ENCODE peak calls at places on chromosome 17, in five cellular contexts. M is activated CD8-positive, alpha-beta T cell treated with anti-CD3 and anti-CD28 coated beads for 36 hours; E is Peyer's patch; A is GM12878; N is IMR-90. R is an unnamed sample.

GRCh38 chr17:78112508-78113471 is 15.8 kb downstream of the TMC6 start:
- DNase-seq in E (peak), N (peak), M (peak), A (no peak), R (peak)

GRCh38 chr17:79630821-79631639 is 20.2 kb upstream of the RBFOX3 start:
- DNase-seq in E (peak), N (no peak), M (no peak), A (no peak), R (peak)

GRCh38 chr17:58535431-58535830 is 21.0 kb upstream of the MTMR4 start:
- DNase-seq in A (no peak), N (peak), E (no peak), M (no peak), R (no peak)

GRCh38 chr17:36545093-36545464 is 360 bp downstream of the GGNBP2 start:
- DNase-seq in M (no peak), A (no peak), E (no peak), N (no peak), R (no peak)

GRCh38 chr17:35799942-35800341 is 4.5 kb upstream of the MMP28 start:
- DNase-seq in E (no peak), M (no peak), N (no peak), A (no peak), R (peak)

GRCh38 chr17:81090361-81091133 is 55.6 kb downstream of the BAIAP2 start:
- DNase-seq in M (peak), E (peak), N (no peak), A (no peak), R (peak)

GRCh38 chr17:34665803-34666763 is 86.7 kb downstream of the TMEM132E start:
- DNase-seq in M (no peak), E (no peak), A (no peak), N (no peak), R (no peak)

GRCh38 chr17:59754547-59754946 is 47.1 kb downstream of the VMP1 start:
- DNase-seq in E (no peak), M (peak), N (peak), A (no peak), R (no peak)

GRCh38 chr17:51769231-51769630 is 389.3 kb downstream of the CA10 start:
- DNase-seq in M (no peak), A (no peak), E (no peak), N (no peak), R (no peak)

GRCh38 chr17:76241205-76241539 is 879 bp upstream of the RNF157 start:
- DNase-seq in M (no peak), E (no peak), A (no peak), N (no peak), R (no peak)

GRCh38 chr17:5226940-5227878 is 7.5 kb downstream of the SCIMP start:
- DNase-seq in A (peak), N (no peak), M (peak), E (no peak), R (peak)

GRCh38 chr17:33200116-33200515 is 93.0 kb downstream of the ASIC2 start:
- DNase-seq in M (no peak), N (peak), E (no peak), A (no peak), R (no peak)

GRCh38 chr17:17315142-17315821 is 12.1 kb downstream of the NT5M start:
- DNase-seq in A (no peak), E (no peak), M (no peak), N (no peak), R (peak)

GRCh38 chr17:38705803-38706624 is 941 bp downstream of the MLLT6 start:
- DNase-seq in M (peak), E (peak), N (no peak), A (no peak), R (peak)

GRCh38 chr17:57493171-57493570 is 236.8 kb downstream of the MSI2 start:
- DNase-seq in M (no peak), N (no peak), A (no peak), E (no peak), R (no peak)

GRCh38 chr17:80196652-80197051 is 23.5 kb downstream of the SGSH start:
- DNase-seq in N (no peak), A (no peak), M (no peak), E (no peak), R (no peak)

GRCh38 chr17:37745801-37746426 is 1.1 kb upstream of the HNF1B start:
- DNase-seq in A (no peak), E (peak), N (no peak), M (no peak), R (no peak)

GRCh38 chr17:16255481-16255901 is 38.5 kb downstream of the PIGL start:
- DNase-seq in A (no peak), E (peak), M (no peak), N (peak), R (peak)

GRCh38 chr17:2101448-2102257 is 46.8 kb downstream of the HIC1 start:
- DNase-seq in N (no peak), A (no peak), M (peak), E (peak), R (peak)

GRCh38 chr17:63082273-63082861 is 116.3 kb downstream of the TANC2 start:
- DNase-seq in M (no peak), N (peak), E (no peak), A (no peak), R (no peak)

GRCh38 chr17:57626520-57627210 is 118.4 kb downstream of the CCDC182 start:
- DNase-seq in A (no peak), M (no peak), N (no peak), E (no peak), R (no peak)

GRCh38 chr17:67033613-67034012 is 10.7 kb upstream of the CACNG1 start:
- DNase-seq in A (no peak), M (no peak), N (no peak), E (no peak), R (peak)

GRCh38 chr17:57595942-57596695 is 149.0 kb downstream of the CCDC182 start:
- DNase-seq in N (no peak), M (no peak), E (no peak), A (no peak), R (no peak)

GRCh38 chr17:82402865-82403264 is 15.3 kb upstream of the HEXD start:
- DNase-seq in A (peak), E (no peak), M (no peak), N (no peak), R (no peak)

GRCh38 chr17:72267601-72268000 is 146.8 kb downstream of the SOX9 start:
- DNase-seq in M (no peak), E (no peak), N (no peak), A (no peak), R (no peak)

GRCh38 chr17:35496470-35497290 is 40.8 kb downstream of the SLFN12L start:
- DNase-seq in E (no peak), A (no peak), M (no peak), N (no peak), R (no peak)

GRCh38 chr17:75571197-75571884 is 16.3 kb upstream of the MYO15B start:
- DNase-seq in M (peak), N (peak), A (peak), E (no peak), R (peak)

GRCh38 chr17:348692-349425 is 3.7 kb downstream of the RPH3AL start:
- DNase-seq in A (no peak), N (no peak), M (no peak), E (peak), R (peak)

GRCh38 chr17:3502466-3502865 is 26.7 kb downstream of the ASPA start:
- DNase-seq in E (no peak), A (no peak), N (no peak), M (no peak), R (no peak)

GRCh38 chr17:7997186-7997585 is 5.2 kb upstream of the GUCY2D start:
- DNase-seq in M (peak), A (no peak), E (no peak), N (peak), R (no peak)

GRCh38 chr17:80647746-80648145 is 103.1 kb downstream of the RPTOR start:
- DNase-seq in N (peak), E (no peak), M (peak), A (no peak), R (no peak)

GRCh38 chr17:32253117-32253611 is 12.5 kb upstream of the RHBDL3 start:
- DNase-seq in N (peak), M (peak), E (peak), A (no peak), R (peak)

GRCh38 chr17:81385320-81386111 is 9.7 kb upstream of the BAHCC1 start:
- DNase-seq in M (no peak), A (no peak), E (no peak), N (no peak), R (no peak)

GRCh38 chr17:64537488-64537887 is 30.7 kb downstream of the CEP95 start:
- DNase-seq in A (no peak), M (no peak), E (no peak), N (no peak), R (no peak)
- TF ChIP-seq CTCF in A (no peak), M (no peak), E (no peak), N (no peak), R (no peak)

GRCh38 chr17:42775534-42776098 is 2.4 kb downstream of the VPS25 start:
- DNase-seq in A (no peak), E (no peak), N (peak), M (no peak), R (no peak)
- TF ChIP-seq CTCF in A (peak), E (no peak), N (no peak), M (no peak), R (no peak)

DNA sequence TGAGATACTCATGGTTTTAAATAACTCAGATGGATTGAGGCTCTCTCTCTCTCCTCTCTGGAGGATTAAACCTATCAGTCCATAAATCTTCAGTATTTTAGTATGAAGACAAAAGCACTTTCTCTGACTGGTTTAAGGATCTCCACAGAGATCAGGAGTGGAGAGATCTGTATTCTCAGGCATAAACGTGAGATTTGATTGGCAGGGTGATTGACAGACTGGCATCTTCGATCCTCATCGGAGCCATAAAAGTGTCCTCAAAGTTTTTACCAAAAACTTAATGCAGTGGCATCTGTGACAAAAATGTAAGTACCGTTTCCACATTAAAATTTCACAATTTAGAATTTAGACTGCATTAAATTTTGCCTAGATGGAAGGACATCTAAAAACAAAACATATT is 870.1 kb downstream of the KCNJ2 start:
- DNase-seq in M (no peak), A (no peak), E (no peak), N (no peak), R (no peak)
- TF ChIP-seq CTCF in M (no peak), A (no peak), E (no peak), N (no peak), R (no peak)

GRCh38 chr17:9571201-9571600 is 4.4 kb downstream of the STX8 start:
- DNase-seq in M (no peak), N (no peak), E (no peak), A (no peak), R (no peak)

GRCh38 chr17:9576521-9577401 is at the start of gene CFAP52:
- DNase-seq in M (peak), N (peak), A (peak), E (peak), R (peak)

GRCh38 chr17:9577402-9577709 is 914 bp downstream of the CFAP52 start:
- DNase-seq in A (no peak), E (no peak), N (no peak), M (no peak), R (no peak)

DNA sequence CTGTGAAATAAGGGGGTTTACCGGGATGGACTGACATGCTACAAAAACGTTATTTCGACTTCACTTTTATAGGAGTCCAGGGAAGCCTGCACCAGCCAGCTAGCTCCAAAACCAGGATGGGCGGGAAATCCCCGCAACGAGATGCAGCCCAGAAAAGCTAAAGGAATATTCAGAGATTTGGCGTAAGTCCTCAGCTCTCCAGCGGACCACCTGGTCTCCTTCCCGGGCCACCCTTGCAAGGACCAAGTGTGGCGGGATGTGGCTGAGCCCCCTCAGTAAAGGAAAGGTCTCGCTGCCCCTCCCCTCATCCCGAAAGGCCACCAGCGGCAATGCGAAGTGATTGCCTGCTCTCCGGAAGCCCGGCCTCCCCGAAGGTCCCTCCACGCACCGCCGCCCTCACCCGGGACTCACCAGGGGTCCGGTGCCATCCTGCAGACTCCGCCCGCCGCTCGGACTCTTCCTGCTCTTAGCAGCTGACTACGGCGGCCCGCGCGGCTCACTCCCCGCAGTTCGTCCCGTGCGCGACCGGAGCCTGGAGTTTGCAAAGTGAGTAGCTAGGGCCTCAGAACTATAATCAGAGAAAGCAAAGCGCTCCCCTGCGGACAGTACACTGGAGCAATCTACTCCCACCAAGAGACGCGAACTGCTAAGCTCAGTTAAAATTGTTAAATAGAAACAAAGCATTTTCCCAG is at the start of gene STX8:
- DNase-seq in A (peak), M (peak), N (peak), E (peak), R (peak)
- TF ChIP-seq CTCF in A (no peak), M (no peak), N (peak), E (peak), R (peak)

DNA sequence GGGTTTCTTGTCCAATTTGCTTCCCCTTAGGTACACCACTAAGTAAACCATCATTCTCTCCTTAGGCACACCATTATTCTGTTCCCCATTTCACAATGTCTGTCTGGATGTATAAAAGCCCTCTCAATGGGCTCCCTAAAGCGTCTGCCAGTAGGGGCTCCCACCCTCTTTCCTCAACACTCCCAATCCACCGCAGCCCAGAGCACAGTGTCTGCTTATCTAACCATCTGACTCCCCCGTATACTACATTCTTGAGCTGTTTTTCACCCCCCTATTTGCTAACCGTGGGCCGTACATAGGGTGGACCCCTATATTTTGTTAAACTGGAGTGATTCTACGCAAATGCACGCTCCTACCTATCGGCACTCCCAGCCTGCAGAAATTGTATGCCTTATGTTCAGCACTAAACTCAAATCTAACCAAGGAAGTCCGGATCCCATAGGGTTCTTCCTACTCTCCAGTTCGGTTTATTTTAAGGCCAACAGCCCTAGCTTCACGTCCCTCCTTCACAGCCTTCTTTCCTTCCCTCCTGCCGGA is 674 bp upstream of the PSMD3 start:
- DNase-seq in E (no peak), A (no peak), M (peak), N (peak), R (no peak)
- TF ChIP-seq CTCF in E (no peak), A (no peak), M (no peak), N (peak), R (no peak)

DNA sequence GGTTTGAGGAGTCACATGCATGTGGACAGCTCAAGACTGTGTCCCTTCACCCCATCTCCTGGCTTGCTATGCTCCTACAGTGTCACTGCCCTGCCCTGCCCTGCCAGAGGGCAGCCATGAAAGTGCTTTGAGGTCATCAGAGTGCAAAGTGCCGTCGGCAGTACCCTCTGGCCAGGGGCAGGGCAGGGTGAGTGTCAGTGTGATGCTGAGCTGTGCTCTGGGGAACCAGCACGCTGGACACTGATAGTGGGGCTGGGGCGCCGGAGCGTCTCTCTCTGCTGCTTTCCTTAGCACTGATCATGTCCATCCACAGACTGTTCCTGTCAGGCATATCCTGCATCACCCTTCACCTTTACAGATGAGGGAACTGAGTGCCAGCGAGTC is 1.6 kb upstream of the SPATA32 start:
- DNase-seq in N (no peak), E (peak), M (no peak), A (no peak), R (no peak)
- TF ChIP-seq CTCF in N (no peak), E (peak), M (no peak), A (no peak), R (no peak)

GRCh38 chr17:68612923-68613292 is 11.7 kb upstream of the FAM20A start:
- DNase-seq in E (no peak), M (no peak), A (no peak), N (no peak), R (no peak)
- TF ChIP-seq CTCF in E (no peak), M (no peak), A (no peak), N (no peak), R (no peak)

R was measured in lower lobe of right lung.